ENCODE peak calls at places on chromosomes 1 and 21, in ten cellular contexts. E, L, O, Y, C, B, H, G, A and T are unnamed samples.

GRCh38 chr1:116286541-116286971 is 86.5 kb upstream of the ATP1A1 start:
- DNase-seq in E (no peak), L (no peak), O (peak), Y (peak), C (peak), B (no peak), H (peak), G (peak), A (no peak), T (no peak)

GRCh38 chr1:100449477-100449876 is 88.5 kb upstream of the GPR88 start:
- DNase-seq in E (no peak), L (no peak), O (no peak), Y (no peak), C (no peak), B (no peak), H (no peak), G (no peak), A (no peak), T (no peak)

GRCh38 chr1:10791117-10791951 is 5.1 kb downstream of the CASZ1 start:
- DNase-seq in E (no peak), L (no peak), O (no peak), Y (no peak), C (no peak), B (no peak), H (no peak), G (no peak), A (no peak), T (no peak)

GRCh38 chr1:110282395-110282794 is 56.8 kb upstream of the RBM15 start:
- DNase-seq in E (no peak), L (no peak), O (no peak), Y (no peak), C (no peak), B (no peak), H (no peak), G (no peak), A (no peak), T (no peak)

GRCh38 chr1:6105218-6105679 is 59.6 kb downstream of the KCNAB2 start:
- DNase-seq in E (no peak), L (no peak), O (no peak), Y (no peak), C (no peak), B (no peak), H (peak), G (no peak), A (no peak), T (no peak)

GRCh38 chr21:44612669-44613229 is 870 bp downstream of the KRTAP10-8 start:
- DNase-seq in E (no peak), L (no peak), O (no peak), Y (no peak), C (no peak), B (no peak), H (no peak), G (no peak), A (no peak), T (no peak)

GRCh38 chr1:29864431-29865022 is 628.2 kb downstream of the PTPRU start:
- DNase-seq in E (no peak), L (no peak), O (no peak), Y (no peak), C (no peak), B (no peak), H (no peak), G (no peak), A (no peak), T (no peak)

GRCh38 chr21:43712268-43712942 is 6.5 kb upstream of the PDXK start:
- DNase-seq in E (no peak), L (no peak), O (no peak), Y (peak), C (peak), B (no peak), H (peak), G (peak), A (no peak), T (no peak)

GRCh38 chr1:232891656-232892317 is 58.6 kb upstream of the NTPCR start:
- DNase-seq in E (no peak), L (no peak), O (no peak), Y (peak), C (no peak), B (peak), H (no peak), G (no peak), A (no peak), T (no peak)

GRCh38 chr1:2962541-2962940 is 58.7 kb upstream of the ACTRT2 start:
- DNase-seq in E (no peak), L (no peak), O (no peak), Y (no peak), C (no peak), B (no peak), H (no peak), G (no peak), A (no peak), T (no peak)

GRCh38 chr1:248810000-248810726 is 15.6 kb downstream of the SH3BP5L start:
- DNase-seq in E (no peak), L (no peak), O (no peak), Y (no peak), C (no peak), B (no peak), H (no peak), G (no peak), A (no peak), T (no peak)

GRCh38 chr1:80075351-80075750 is 1068.8 kb upstream of the ADGRL4 start:
- DNase-seq in E (no peak), L (no peak), O (no peak), Y (no peak), C (no peak), B (no peak), H (no peak), G (no peak), A (no peak), T (no peak)

GRCh38 chr21:42929969-42930368 is 4.5 kb upstream of the ERVH48-1 start:
- DNase-seq in E (no peak), L (no peak), O (no peak), Y (no peak), C (no peak), B (no peak), H (no peak), G (no peak), A (no peak), T (no peak)

GRCh38 chr1:200602632-200603031 is 17.9 kb downstream of the KIF14 start:
- DNase-seq in E (no peak), L (no peak), O (no peak), Y (no peak), C (no peak), B (no peak), H (no peak), G (no peak), A (no peak), T (no peak)

GRCh38 chr1:15836772-15837669 is 10.5 kb upstream of the SPEN start:
- DNase-seq in E (peak), L (no peak), O (no peak), Y (no peak), C (no peak), B (peak), H (no peak), G (peak), A (peak), T (no peak)

GRCh38 chr1:10735603-10736305 is 60.7 kb downstream of the CASZ1 start:
- DNase-seq in E (no peak), L (no peak), O (no peak), Y (no peak), C (no peak), B (no peak), H (no peak), G (no peak), A (no peak), T (no peak)

GRCh38 chr1:55313903-55314302 is 98.7 kb upstream of the USP24 start:
- DNase-seq in E (no peak), L (no peak), O (no peak), Y (no peak), C (no peak), B (no peak), H (no peak), G (no peak), A (no peak), T (no peak)

GRCh38 chr1:16235347-16235746 is 1.6 kb downstream of the CPLANE2 start:
- DNase-seq in E (no peak), L (no peak), O (no peak), Y (no peak), C (no peak), B (no peak), H (no peak), G (no peak), A (no peak), T (no peak)

GRCh38 chr1:147676306-147677085 is 6.2 kb upstream of the ACP6 start:
- DNase-seq in E (no peak), L (no peak), O (no peak), Y (peak), C (peak), B (no peak), H (peak), G (no peak), A (no peak), T (no peak)

GRCh38 chr1:198465201-198466144 is 75.0 kb downstream of the ATP6V1G3 start:
- DNase-seq in E (peak), L (no peak), O (peak), Y (peak), C (peak), B (peak), H (peak), G (no peak), A (no peak), T (peak)

GRCh38 chr1:170765279-170765678 is 101.3 kb downstream of the PRRX1 start:
- DNase-seq in E (no peak), L (no peak), O (no peak), Y (no peak), C (no peak), B (no peak), H (no peak), G (no peak), A (no peak), T (no peak)

GRCh38 chr21:33325222-33326067 is 675 bp downstream of the IFNAR1 start:
- DNase-seq in E (peak), L (peak), O (peak), Y (peak), C (peak), B (peak), H (peak), G (peak), A (peak), T (peak)